ENCODE peak calls at places on chromosome 14, in six cellular contexts. G is upper lobe of right lung, N is transverse colon, A is psoas muscle, Q is aorta, F is lung. B is an unnamed sample.

GRCh38 chr14:34496679-34497513 is 34.9 kb upstream of the SPTSSA start:
- DNase-seq in G (no peak), N (peak; percentile 74), A (peak; percentile 85), Q (peak; percentile 87), F (peak; percentile 53), B (peak; percentile 53)

GRCh38 chr14:100747736-100748135 is 21.0 kb downstream of the DLK1 start:
- DNase-seq in G (no peak), N (no peak), A (no peak), Q (peak; percentile 27), F (no peak), B (no peak)

GRCh38 chr14:83556065-83556464 is 1973.9 kb upstream of the FLRT2 start:
- DNase-seq in G (no peak), N (no peak), A (no peak), Q (no peak), F (no peak), B (no peak)

GRCh38 chr14:69247691-69248440 is 12.1 kb upstream of the GALNT16 start:
- DNase-seq in G (no peak), N (peak; percentile 24), A (peak; percentile 46), Q (no peak), F (no peak), B (no peak)

GRCh38 chr14:90467501-90467900 is 70.7 kb downstream of the CALM1 start:
- DNase-seq in G (no peak), N (no peak), A (no peak), Q (no peak), F (no peak), B (no peak)

GRCh38 chr14:70731447-70732239 is 77.7 kb downstream of the MAP3K9 start:
- DNase-seq in G (no peak), N (no peak), A (no peak), Q (no peak), F (no peak), B (no peak)

GRCh38 chr14:97946291-97946690 is 1149.1 kb downstream of the VRK1 start:
- DNase-seq in G (no peak), N (no peak), A (no peak), Q (no peak), F (no peak), B (no peak)

GRCh38 chr14:65286443-65286842 is 126.1 kb upstream of the FUT8 start:
- DNase-seq in G (no peak), N (no peak), A (no peak), Q (no peak), F (no peak), B (no peak)

GRCh38 chr14:90536511-90537191 is 139.8 kb downstream of the CALM1 start:
- DNase-seq in G (peak; percentile 52), N (no peak), A (no peak), Q (no peak), F (no peak), B (no peak)

GRCh38 chr14:65360144-65360784 is 52.3 kb upstream of the FUT8 start:
- DNase-seq in G (no peak), N (no peak), A (no peak), Q (no peak), F (no peak), B (no peak)

GRCh38 chr14:103500148-103500990 is 22.3 kb downstream of the CKB start:
- DNase-seq in G (peak; percentile 93), N (peak; percentile 91), A (peak; percentile 88), Q (peak; percentile 97), F (peak; percentile 86), B (peak; percentile 83)

GRCh38 chr14:91244501-91244901 is at the start of gene GPR68:
- DNase-seq in G (no peak), N (peak; percentile 22), A (peak; percentile 53), Q (peak; percentile 79), F (no peak), B (no peak)

GRCh38 chr14:64848239-64848638 is 31.5 kb downstream of the SPTB start:
- DNase-seq in G (no peak), N (no peak), A (no peak), Q (no peak), F (no peak), B (no peak)

GRCh38 chr14:79708991-79709390 is 502.3 kb downstream of the DIO2 start:
- DNase-seq in G (no peak), N (no peak), A (no peak), Q (no peak), F (no peak), B (no peak)

GRCh38 chr14:59582161-59582560 is 5.5 kb upstream of the CCDC175 start:
- DNase-seq in G (no peak), N (no peak), A (no peak), Q (no peak), F (no peak), B (no peak)

GRCh38 chr14:100749967-100750597 is 23.4 kb downstream of the DLK1 start:
- DNase-seq in G (peak; percentile 6), N (no peak), A (no peak), Q (no peak), F (no peak), B (no peak)

GRCh38 chr14:73630009-73630780 is 14.6 kb upstream of the DNAL1 start:
- DNase-seq in G (no peak), N (no peak), A (no peak), Q (no peak), F (no peak), B (no peak)

GRCh38 chr14:73634333-73634833 is 10.4 kb upstream of the DNAL1 start:
- DNase-seq in G (no peak), N (peak; percentile 55), A (peak; percentile 37), Q (no peak), F (peak; percentile 31), B (no peak)

GRCh38 chr14:73633517-73634332 is 11.1 kb upstream of the DNAL1 start:
- DNase-seq in G (peak; percentile 84), N (peak; percentile 69), A (peak; percentile 63), Q (peak; percentile 85), F (peak; percentile 61), B (peak; percentile 59)

GRCh38 chr14:73637830-73638229 is 7.0 kb upstream of the DNAL1 start:
- DNase-seq in G (no peak), N (no peak), A (no peak), Q (no peak), F (no peak), B (no peak)

DNA sequence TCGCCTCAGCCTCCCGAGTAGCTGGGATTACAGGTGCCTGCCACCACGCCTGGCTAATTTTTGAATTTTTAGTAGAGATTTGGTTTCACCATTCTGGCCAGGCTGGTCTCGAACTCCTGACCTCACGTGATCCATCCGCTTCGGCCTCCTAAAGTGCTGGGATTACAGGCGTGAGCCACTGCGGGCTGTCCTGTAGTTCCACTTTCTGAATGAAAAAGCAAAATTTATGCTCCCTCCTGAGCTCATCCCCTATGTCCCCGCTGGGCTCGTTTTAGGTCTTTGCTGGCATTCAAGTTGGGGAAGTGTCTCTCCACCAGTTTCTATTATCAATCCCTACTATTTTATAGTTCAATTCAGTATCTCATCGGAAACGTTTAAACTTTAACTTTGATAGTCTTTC is 11.7 kb upstream of the DNAL1 start:
- DNase-seq in G (peak; percentile 67), N (no peak), A (no peak), Q (no peak), F (no peak), B (no peak)
- H3K4me3 ChIP-seq in G (peak overlapping the region; percentile 59), N (peak overlapping the region; percentile 52), A (peak overlapping the region; percentile 68), Q (no peak overlapping the region), F (no peak overlapping the region), B (no peak overlapping the region)

GRCh38 chr14:75458305-75458704 is 30.5 kb downstream of the JDP2 start:
- DNase-seq in G (no peak), N (no peak), A (no peak), Q (no peak), F (no peak), B (no peak)

GRCh38 chr14:75459099-75459741 is 31.4 kb downstream of the JDP2 start:
- DNase-seq in G (no peak), N (peak; percentile 76), A (no peak), Q (peak; percentile 75), F (no peak), B (no peak)

GRCh38 chr14:75460402-75460801 is 32.6 kb downstream of the JDP2 start:
- DNase-seq in G (no peak), N (no peak), A (no peak), Q (no peak), F (no peak), B (no peak)

GRCh38 chr14:75461303-75461702 is 33.5 kb downstream of the JDP2 start:
- DNase-seq in G (no peak), N (no peak), A (no peak), Q (no peak), F (no peak), B (no peak)

DNA sequence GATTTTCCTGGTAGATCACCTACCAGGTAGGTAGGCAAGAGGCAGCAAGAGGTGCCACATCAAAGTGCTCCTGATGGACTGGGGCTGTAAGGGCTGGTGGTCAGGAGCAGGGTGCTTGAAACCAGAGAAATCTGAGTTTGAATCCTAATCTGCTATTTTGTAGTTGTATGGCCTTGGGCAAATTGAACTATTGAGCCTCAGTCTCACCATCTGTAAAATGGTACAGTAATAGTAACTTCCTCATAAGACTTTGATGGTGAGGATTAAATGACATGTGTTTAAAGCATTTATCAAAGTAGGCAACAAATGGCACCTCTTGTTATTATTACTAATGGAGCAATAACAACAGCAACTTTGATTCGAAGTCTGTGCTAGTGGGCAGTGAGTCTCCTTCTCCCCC is 32.0 kb downstream of the JDP2 start:
- DNase-seq in G (no peak), N (no peak), A (no peak), Q (peak; percentile 32), F (no peak), B (no peak)
- H3K4me1 ChIP-seq in G (peaks cover 23% of the 10 kb centered on the region), N (peaks cover 19% of the 10 kb centered on the region), A (peaks cover 59% of the 10 kb centered on the region), Q (no peaks in the 10 kb centered on the region), F (no peaks in the 10 kb centered on the region), B (no peaks in the 10 kb centered on the region)

GRCh38 chr14:35806006-35806907 is 2.8 kb downstream of the RALGAPA1 start:
- DNase-seq in G (no peak), N (no peak), A (no peak), Q (no peak), F (no peak), B (no peak)
- H3K4me3 ChIP-seq in G (no peak overlapping the region), N (no peak overlapping the region), A (peak overlapping the region; percentile 71), Q (no peak overlapping the region), F (no peak overlapping the region), B (no peak overlapping the region)

GRCh38 chr14:89429206-89430091 is 12.4 kb upstream of the FOXN3 start:
- DNase-seq in G (no peak), N (peak; percentile 31), A (no peak), Q (no peak), F (no peak), B (peak; percentile 75)

GRCh38 chr14:89430271-89430620 is 13.2 kb upstream of the FOXN3 start:
- DNase-seq in G (no peak), N (no peak), A (no peak), Q (no peak), F (no peak), B (no peak)

GRCh38 chr14:89427426-89428162 is 10.6 kb upstream of the FOXN3 start:
- DNase-seq in G (peak; percentile 2), N (no peak), A (no peak), Q (no peak), F (no peak), B (no peak)

GRCh38 chr14:89428163-89428523 is 11.1 kb upstream of the FOXN3 start:
- DNase-seq in G (no peak), N (no peak), A (no peak), Q (no peak), F (no peak), B (no peak)

DNA sequence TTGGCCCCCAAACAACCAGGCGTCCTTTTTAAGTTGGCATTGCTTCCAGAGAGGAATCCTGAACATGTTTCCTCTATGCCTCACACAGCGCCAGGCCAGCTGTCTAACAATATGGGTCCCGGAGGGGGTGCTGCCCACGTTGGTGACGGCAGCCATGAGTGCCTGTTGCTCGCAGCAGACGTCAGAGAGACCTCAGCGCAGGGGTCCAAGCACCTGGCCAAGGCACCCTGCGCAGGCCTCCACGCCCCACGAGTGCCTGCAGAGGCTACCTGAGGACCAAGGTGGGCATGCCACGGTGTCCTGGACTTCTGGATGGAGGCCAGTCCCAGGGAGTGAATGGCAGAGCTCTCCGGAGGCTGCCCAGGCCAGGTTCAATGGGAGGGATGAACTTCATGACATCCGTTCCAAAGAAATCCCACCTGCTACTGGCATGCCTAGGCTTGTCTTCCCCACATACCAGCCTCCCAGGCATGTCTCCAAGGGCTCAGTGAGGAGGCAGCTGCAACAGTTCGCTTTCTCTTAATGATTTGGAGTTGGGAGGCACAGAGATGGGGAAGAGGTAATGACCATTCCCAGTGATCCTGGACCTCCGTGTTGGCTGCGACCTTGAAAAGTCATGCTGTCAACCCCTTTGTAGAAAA is 11.6 kb upstream of the FOXN3 start:
- DNase-seq in G (peak; percentile 60), N (no peak), A (peak; percentile 37), Q (peak; percentile 85), F (no peak), B (peak; percentile 64)
- H3K4me1 ChIP-seq in G (peaks cover 19% of the 10 kb centered on the region), N (peaks cover 21% of the 10 kb centered on the region), A (peaks cover 35% of the 10 kb centered on the region), Q (no peaks in the 10 kb centered on the region), F (no peaks in the 10 kb centered on the region), B (peaks cover 33% of the 10 kb centered on the region)